ENCODE peak calls at places on chromosomes 1 and 21, in six cellular contexts. A is heart left ventricle, I is transverse colon, U is uterus, K is sigmoid colon, R is gastrocnemius medialis. F is an unnamed sample.

GRCh38 chr21:46171585-46171984 is 12.7 kb downstream of the SPATC1L start:
- DNase-seq in A (no peak), I (no peak), U (no peak), K (peak; percentile 42), R (no peak), F (peak; percentile 53)

GRCh38 chr1:187053876-187054275 is 225.1 kb downstream of the PLA2G4A start:
- DNase-seq in A (no peak), I (no peak), U (no peak), K (no peak), R (no peak), F (no peak)

GRCh38 chr21:31482460-31482859 is 138.4 kb upstream of the TIAM1 start:
- DNase-seq in A (no peak), I (no peak), U (no peak), K (no peak), R (no peak), F (no peak)

GRCh38 chr21:36126166-36126565 is 8.7 kb upstream of the CBR3 start:
- DNase-seq in A (no peak), I (no peak), U (no peak), K (no peak), R (no peak), F (no peak)

GRCh38 chr1:54392401-54392800 is 13.8 kb downstream of the SSBP3 start:
- DNase-seq in A (no peak), I (no peak), U (no peak), K (no peak), R (no peak), F (no peak)

GRCh38 chr1:109773900-109774485 is 10.3 kb upstream of the EPS8L3 start:
- DNase-seq in A (no peak), I (peak; percentile 7), U (no peak), K (peak; percentile 59), R (no peak), F (no peak)

GRCh38 chr21:37670883-37671282 is 245.4 kb downstream of the KCNJ6 start:
- DNase-seq in A (no peak), I (no peak), U (no peak), K (no peak), R (no peak), F (no peak)

GRCh38 chr1:243216741-243217140 is 38.3 kb downstream of the CEP170 start:
- DNase-seq in A (no peak), I (no peak), U (no peak), K (no peak), R (no peak), F (no peak)

GRCh38 chr1:108643492-108644333 is 17.2 kb downstream of the HENMT1 start:
- DNase-seq in A (peak; percentile 40), I (peak; percentile 53), U (no peak), K (no peak), R (no peak), F (no peak)

GRCh38 chr1:234556245-234556943 is 53.6 kb downstream of the IRF2BP2 start:
- DNase-seq in A (no peak), I (no peak), U (peak; percentile 3), K (no peak), R (no peak), F (no peak)

GRCh38 chr1:10561497-10561896 is 86.7 kb downstream of the PEX14 start:
- DNase-seq in A (no peak), I (no peak), U (no peak), K (no peak), R (no peak), F (no peak)

GRCh38 chr1:109249654-109250401 is 489 bp downstream of the CELSR2 start:
- DNase-seq in A (no peak), I (no peak), U (peak; percentile 12), K (peak; percentile 52), R (no peak), F (no peak)

GRCh38 chr1:209614906-209615305 is 31.4 kb downstream of the CAMK1G start:
- DNase-seq in A (no peak), I (no peak), U (no peak), K (no peak), R (no peak), F (no peak)

GRCh38 chr1:54904476-54905048 is 17.6 kb upstream of the DHCR24 start:
- DNase-seq in A (no peak), I (no peak), U (no peak), K (no peak), R (no peak), F (no peak)

GRCh38 chr1:92031281-92032110 is 1.7 kb downstream of the EPHX4 start:
- DNase-seq in A (no peak), I (no peak), U (no peak), K (no peak), R (no peak), F (no peak)

GRCh38 chr1:89149229-89149628 is 23.3 kb upstream of the GBP2 start:
- DNase-seq in A (no peak), I (peak; percentile 31), U (peak; percentile 37), K (peak; percentile 76), R (no peak), F (no peak)

GRCh38 chr1:202806845-202807366 is 1.3 kb downstream of the KDM5B start:
- DNase-seq in A (peak; percentile 23), I (no peak), U (peak; percentile 25), K (no peak), R (no peak), F (peak; percentile 88)

GRCh38 chr1:18574754-18575153 is 55.9 kb upstream of the PAX7 start:
- DNase-seq in A (no peak), I (no peak), U (no peak), K (no peak), R (no peak), F (no peak)

GRCh38 chr21:42269382-42269781 is 45.8 kb downstream of the TFF3 start:
- DNase-seq in A (no peak), I (no peak), U (no peak), K (no peak), R (no peak), F (no peak)

GRCh38 chr1:152110860-152111514 is 4.3 kb downstream of the TCHH start:
- DNase-seq in A (no peak), I (no peak), U (peak; percentile 11), K (no peak), R (no peak), F (no peak)

GRCh38 chr1:226903819-226904710 is 33.6 kb downstream of the PSEN2 start:
- DNase-seq in A (peak; percentile 38), I (no peak), U (peak; percentile 62), K (peak; percentile 86), R (no peak), F (no peak)

GRCh38 chr1:241311056-241311746 is 45.8 kb downstream of the RGS7 start:
- DNase-seq in A (no peak), I (no peak), U (no peak), K (no peak), R (no peak), F (no peak)

GRCh38 chr1:116321766-116322175 is 51.3 kb upstream of the ATP1A1 start:
- DNase-seq in A (no peak), I (peak; percentile 26), U (no peak), K (no peak), R (no peak), F (no peak)

GRCh38 chr1:12138196-12139183 is 28.3 kb upstream of the TNFRSF1B start:
- DNase-seq in A (no peak), I (no peak), U (no peak), K (no peak), R (no peak), F (no peak)

GRCh38 chr1:205298191-205298994 is 23.2 kb downstream of the NUAK2 start:
- DNase-seq in A (no peak), I (no peak), U (no peak), K (no peak), R (no peak), F (no peak)

GRCh38 chr1:2443285-2444137 is 31.1 kb upstream of the PEX10 start:
- DNase-seq in A (no peak), I (no peak), U (no peak), K (no peak), R (no peak), F (no peak)

GRCh38 chr21:44338971-44339910 is at the start of gene CFAP410:
- DNase-seq in A (peak; percentile 94), I (peak; percentile 95), U (peak; percentile 96), K (peak; percentile 97), R (peak; percentile 93), F (peak; percentile 98)
- TF ChIP-seq POLR2A in A (peak; percentile 12), I (peak; percentile 97), U (peak; percentile 54), K (peak; percentile 94), R (peak; percentile 94), F (peak; percentile 78)

DNA sequence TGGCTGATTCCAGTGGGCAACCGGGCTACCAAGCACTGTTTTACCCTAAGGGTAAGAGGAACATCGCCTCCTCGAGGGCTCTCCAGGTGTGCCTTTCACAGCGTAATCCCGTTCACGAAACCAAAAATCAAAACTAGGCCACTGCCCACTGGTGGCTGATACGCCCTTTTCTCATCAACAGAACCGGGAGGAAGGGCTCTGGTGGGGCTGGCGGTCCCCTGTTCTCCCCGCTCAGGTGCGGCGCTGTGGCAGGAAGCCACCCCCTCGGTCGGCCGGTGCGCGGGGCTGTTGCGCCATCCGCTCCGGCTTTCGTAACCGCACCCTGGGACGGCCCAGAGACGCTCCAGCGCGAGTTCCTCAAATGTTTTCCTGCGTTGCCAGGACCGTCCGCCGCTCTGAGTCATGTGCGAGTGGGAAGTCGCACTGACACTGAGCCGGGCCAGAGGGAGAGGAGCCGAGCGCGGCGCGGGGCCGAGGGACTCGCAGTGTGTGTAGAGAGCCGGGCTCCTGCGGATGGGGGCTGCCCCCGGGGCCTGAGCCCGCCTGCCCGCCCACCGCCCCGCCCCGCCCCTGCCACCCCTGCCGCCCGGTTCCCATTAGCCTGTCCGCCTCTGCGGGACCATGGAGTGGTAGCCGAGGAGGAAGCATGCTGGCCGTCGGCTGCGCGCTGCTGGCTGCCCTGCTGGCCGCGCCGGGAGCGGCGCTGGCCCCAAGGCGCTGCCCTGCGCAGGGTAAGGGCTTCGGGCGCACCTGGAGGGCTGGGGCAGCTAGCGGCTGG is at the start of gene IL6R:
- DNase-seq in A (peak; percentile 90), I (peak; percentile 94), U (peak; percentile 94), K (peak; percentile 99), R (peak; percentile 98), F (peak; percentile 93)
- TF ChIP-seq POLR2A in A (no peak), I (peak; percentile 84), U (peak; percentile 80), K (peak; percentile 82), R (peak; percentile 91), F (no peak)

GRCh38 chr1:173122958-173123852 is 72.5 kb upstream of the TNFSF18 start:
- DNase-seq in A (peak; percentile 77), I (peak; percentile 61), U (peak; percentile 78), K (peak; percentile 93), R (peak; percentile 58), F (peak; percentile 94)
- TF ChIP-seq POLR2A in A (no peak), I (no peak), U (no peak), K (no peak), R (no peak), F (no peak)

DNA sequence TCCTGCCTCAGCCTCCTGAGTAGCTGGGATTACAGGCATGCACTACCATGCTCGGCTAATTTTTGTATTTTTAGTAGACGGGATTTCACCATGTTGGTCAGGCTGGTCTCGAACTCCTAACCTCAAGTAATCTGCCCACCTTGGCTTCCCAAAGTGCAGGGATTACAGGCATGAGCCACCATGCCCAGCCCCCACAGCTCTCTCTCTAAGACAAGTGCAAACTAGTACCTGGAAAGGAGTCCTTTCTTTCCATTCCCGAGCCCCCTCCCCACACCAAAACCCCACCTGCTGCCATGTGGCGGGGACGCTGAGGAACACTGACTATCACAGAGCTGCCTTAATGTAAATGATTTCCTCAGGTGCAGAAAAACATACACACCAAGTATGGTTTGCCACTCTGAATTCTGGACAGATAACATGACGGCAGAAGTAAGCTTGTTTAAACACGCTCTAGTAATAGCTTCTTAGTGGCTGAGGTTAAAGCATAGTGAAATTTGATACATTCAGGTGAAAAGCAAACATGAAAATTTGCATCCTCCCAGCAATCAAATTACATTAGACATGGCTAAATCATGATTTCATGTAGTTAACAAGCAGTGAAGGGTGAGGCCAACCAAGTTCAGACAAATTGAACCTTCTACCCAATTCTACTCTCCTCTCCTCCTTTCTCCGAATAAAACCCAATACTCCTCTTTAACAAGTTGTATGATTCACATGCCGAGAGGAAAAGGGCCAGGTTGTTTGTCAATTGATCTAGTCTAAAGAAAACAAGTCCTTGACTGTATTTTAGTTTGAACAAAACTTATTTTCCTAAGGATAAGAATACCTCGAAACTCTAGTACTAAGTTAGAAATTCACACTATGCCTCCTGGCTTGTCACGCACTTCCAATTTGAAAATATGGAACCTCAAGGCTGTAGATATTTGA is 19.8 kb downstream of the ERRFI1 start:
- DNase-seq in A (no peak), I (no peak), U (no peak), K (no peak), R (no peak), F (no peak)
- TF ChIP-seq POLR2A in A (no peak), I (no peak), U (no peak), K (no peak), R (no peak), F (no peak)

F was measured in lower leg skin.